ENCODE peak calls at places on chromosomes 5 and 9, in four cellular contexts. One of them, this sample, is unnamed.

GRCh38 chr9:76615149-76615548 is 149.1 kb upstream of the PCA3 start:
- DNase-seq in mammary epithelial cell: no peak
- DNase-seq in lower leg skin: no peak
- DNase-seq in cardiac muscle cell: no peak
- DNase-seq in this sample: peak

GRCh38 chr5:16819522-16820167 is 116.4 kb downstream of the MYO10 start:
- DNase-seq in mammary epithelial cell: peak
- DNase-seq in lower leg skin: no peak
- DNase-seq in cardiac muscle cell: no peak
- DNase-seq in this sample: no peak

GRCh38 chr5:138664276-138664943 is 88.8 kb upstream of the CTNNA1 start:
- DNase-seq in mammary epithelial cell: peak
- DNase-seq in lower leg skin: no peak
- DNase-seq in cardiac muscle cell: no peak
- DNase-seq in this sample: peak

GRCh38 chr9:134163374-134164196 is 779 bp downstream of the RNU6ATAC start:
- DNase-seq in mammary epithelial cell: peak
- DNase-seq in lower leg skin: peak
- DNase-seq in cardiac muscle cell: peak
- DNase-seq in this sample: peak

GRCh38 chr9:95504053-95504963 is 12.5 kb downstream of the PTCH1 start:
- DNase-seq in mammary epithelial cell: peak
- DNase-seq in lower leg skin: no peak
- DNase-seq in cardiac muscle cell: peak
- DNase-seq in this sample: peak

GRCh38 chr9:37611961-37612360 is 19.6 kb upstream of the TOMM5 start:
- DNase-seq in mammary epithelial cell: no peak
- DNase-seq in lower leg skin: no peak
- DNase-seq in cardiac muscle cell: no peak
- DNase-seq in this sample: no peak

GRCh38 chr5:14406554-14406849 is 175.1 kb upstream of the OTULINL start:
- DNase-seq in mammary epithelial cell: peak
- DNase-seq in lower leg skin: no peak
- DNase-seq in cardiac muscle cell: no peak
- DNase-seq in this sample: peak

GRCh38 chr5:1963358-1963757 is 80.6 kb upstream of the IRX4 start:
- DNase-seq in mammary epithelial cell: no peak
- DNase-seq in lower leg skin: no peak
- DNase-seq in cardiac muscle cell: no peak
- DNase-seq in this sample: no peak

GRCh38 chr5:20575515-20575914 is 587.5 kb upstream of the CDH18 start:
- DNase-seq in mammary epithelial cell: no peak
- DNase-seq in lower leg skin: no peak
- DNase-seq in cardiac muscle cell: peak
- DNase-seq in this sample: no peak

GRCh38 chr9:13410566-13411031 is 131.1 kb upstream of the MPDZ start:
- DNase-seq in mammary epithelial cell: peak
- DNase-seq in lower leg skin: no peak
- DNase-seq in cardiac muscle cell: no peak
- DNase-seq in this sample: no peak

GRCh38 chr5:168339151-168340140 is 48.0 kb downstream of the WWC1 start:
- DNase-seq in mammary epithelial cell: no peak
- DNase-seq in lower leg skin: no peak
- DNase-seq in cardiac muscle cell: no peak
- DNase-seq in this sample: no peak

GRCh38 chr9:38046669-38047300 is 22.2 kb downstream of the SHB start:
- DNase-seq in mammary epithelial cell: peak
- DNase-seq in lower leg skin: no peak
- DNase-seq in cardiac muscle cell: no peak
- DNase-seq in this sample: peak

GRCh38 chr9:27157086-27157485 is 48.1 kb downstream of the TEK start:
- DNase-seq in mammary epithelial cell: peak
- DNase-seq in lower leg skin: no peak
- DNase-seq in cardiac muscle cell: no peak
- DNase-seq in this sample: no peak

GRCh38 chr5:17187401-17187800 is 30.0 kb upstream of the BASP1 start:
- DNase-seq in mammary epithelial cell: peak
- DNase-seq in lower leg skin: no peak
- DNase-seq in cardiac muscle cell: no peak
- DNase-seq in this sample: no peak

GRCh38 chr5:93476211-93476851 is 104.7 kb downstream of the NR2F1-AS1 start:
- DNase-seq in mammary epithelial cell: no peak
- DNase-seq in lower leg skin: no peak
- DNase-seq in cardiac muscle cell: no peak
- DNase-seq in this sample: no peak

GRCh38 chr5:181173420-181174342 is 26.3 kb downstream of the OR2V2 start:
- DNase-seq in mammary epithelial cell: peak
- DNase-seq in lower leg skin: no peak
- DNase-seq in cardiac muscle cell: no peak
- DNase-seq in this sample: peak

GRCh38 chr5:65812648-65813047 is 90.6 kb downstream of the NLN start:
- DNase-seq in mammary epithelial cell: peak
- DNase-seq in lower leg skin: no peak
- DNase-seq in cardiac muscle cell: no peak
- DNase-seq in this sample: peak

GRCh38 chr5:144209421-144209820 is 38.7 kb downstream of the KCTD16 start:
- DNase-seq in mammary epithelial cell: no peak
- DNase-seq in lower leg skin: no peak
- DNase-seq in cardiac muscle cell: no peak
- DNase-seq in this sample: no peak

GRCh38 chr9:33814816-33815215 is 2.1 kb upstream of the UBE2R2 start:
- DNase-seq in mammary epithelial cell: no peak
- DNase-seq in lower leg skin: no peak
- DNase-seq in cardiac muscle cell: no peak
- DNase-seq in this sample: no peak

GRCh38 chr5:72356361-72356760 is 36.2 kb downstream of the PTCD2 start:
- DNase-seq in mammary epithelial cell: no peak
- DNase-seq in lower leg skin: no peak
- DNase-seq in cardiac muscle cell: no peak
- DNase-seq in this sample: no peak

GRCh38 chr9:21661626-21662025 is 140.8 kb upstream of the MTAP start:
- DNase-seq in mammary epithelial cell: no peak
- DNase-seq in lower leg skin: no peak
- DNase-seq in cardiac muscle cell: no peak
- DNase-seq in this sample: no peak

GRCh38 chr9:116193636-116194035 is 40.0 kb downstream of the PAPPA start:
- DNase-seq in mammary epithelial cell: peak
- DNase-seq in lower leg skin: no peak
- DNase-seq in cardiac muscle cell: no peak
- DNase-seq in this sample: no peak

GRCh38 chr5:32254987-32255900 is 57.5 kb downstream of the MTMR12 start:
- DNase-seq in mammary epithelial cell: no peak
- DNase-seq in lower leg skin: peak
- DNase-seq in cardiac muscle cell: peak
- DNase-seq in this sample: no peak

GRCh38 chr9:124342402-124342945 is 72.8 kb downstream of the PSMB7 start:
- DNase-seq in mammary epithelial cell: no peak
- DNase-seq in lower leg skin: no peak
- DNase-seq in cardiac muscle cell: no peak
- DNase-seq in this sample: no peak

GRCh38 chr9:135840107-135840506 is 67.2 kb downstream of the CAMSAP1 start:
- DNase-seq in mammary epithelial cell: no peak
- DNase-seq in lower leg skin: no peak
- DNase-seq in cardiac muscle cell: no peak
- DNase-seq in this sample: no peak

GRCh38 chr5:5795074-5795779 is 372.8 kb downstream of the ICE1 start:
- DNase-seq in mammary epithelial cell: no peak
- DNase-seq in lower leg skin: no peak
- DNase-seq in cardiac muscle cell: peak
- DNase-seq in this sample: no peak

GRCh38 chr5:115621365-115621900 is 4.4 kb downstream of the TMED7 start:
- DNase-seq in mammary epithelial cell: no peak
- DNase-seq in lower leg skin: no peak
- DNase-seq in cardiac muscle cell: no peak
- DNase-seq in this sample: no peak
- H3K4me3 ChIP-seq in mammary epithelial cell: no peak
- H3K4me3 ChIP-seq in lower leg skin: no peak
- H3K4me3 ChIP-seq in cardiac muscle cell: no peak
- H3K4me3 ChIP-seq in this sample: no peak

DNA sequence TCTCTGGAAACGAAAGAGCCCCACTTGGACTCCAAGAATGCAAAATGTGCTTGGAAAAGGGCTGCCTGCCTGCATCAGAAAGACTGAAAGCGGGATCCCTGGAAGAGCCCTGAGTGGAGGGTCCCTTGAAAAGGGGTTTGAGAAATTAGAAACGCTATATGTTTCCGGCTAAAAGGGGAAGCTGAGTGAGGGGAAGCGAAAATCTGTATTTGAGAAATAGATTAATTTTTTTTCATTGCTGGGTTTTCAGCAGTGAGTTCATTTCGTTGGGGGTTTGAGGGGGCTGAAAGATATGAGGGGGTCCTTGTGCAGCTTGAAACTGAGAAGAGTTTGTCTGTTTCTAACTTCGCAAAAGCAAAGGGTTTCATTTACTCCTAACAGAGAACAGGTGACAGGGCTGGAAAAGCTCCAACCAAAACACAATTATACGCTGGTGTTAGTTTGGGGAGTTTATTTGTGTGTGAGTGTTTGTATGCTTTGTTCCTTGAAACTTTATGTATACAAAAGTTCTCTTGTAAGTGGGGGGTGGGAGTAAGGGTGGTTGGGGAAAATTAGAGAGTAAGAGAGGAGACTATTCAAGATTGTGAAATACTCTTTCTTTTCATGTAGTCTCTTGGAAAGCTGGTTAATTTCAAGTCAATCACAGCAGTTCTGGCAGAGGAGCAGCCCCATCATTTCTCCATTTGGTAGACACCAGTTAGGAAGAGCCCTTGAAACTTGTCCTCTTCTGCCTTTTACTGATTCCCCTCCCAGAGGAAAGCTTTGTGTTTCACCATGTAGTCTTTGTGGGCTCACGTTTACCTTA is 767 bp downstream of the TNFAIP8 start:
- DNase-seq in mammary epithelial cell: no peak
- DNase-seq in lower leg skin: no peak
- DNase-seq in cardiac muscle cell: no peak
- DNase-seq in this sample: no peak
- H3K4me3 ChIP-seq in mammary epithelial cell: peak
- H3K4me3 ChIP-seq in lower leg skin: peak
- H3K4me3 ChIP-seq in cardiac muscle cell: peak
- H3K4me3 ChIP-seq in this sample: peak

DNA sequence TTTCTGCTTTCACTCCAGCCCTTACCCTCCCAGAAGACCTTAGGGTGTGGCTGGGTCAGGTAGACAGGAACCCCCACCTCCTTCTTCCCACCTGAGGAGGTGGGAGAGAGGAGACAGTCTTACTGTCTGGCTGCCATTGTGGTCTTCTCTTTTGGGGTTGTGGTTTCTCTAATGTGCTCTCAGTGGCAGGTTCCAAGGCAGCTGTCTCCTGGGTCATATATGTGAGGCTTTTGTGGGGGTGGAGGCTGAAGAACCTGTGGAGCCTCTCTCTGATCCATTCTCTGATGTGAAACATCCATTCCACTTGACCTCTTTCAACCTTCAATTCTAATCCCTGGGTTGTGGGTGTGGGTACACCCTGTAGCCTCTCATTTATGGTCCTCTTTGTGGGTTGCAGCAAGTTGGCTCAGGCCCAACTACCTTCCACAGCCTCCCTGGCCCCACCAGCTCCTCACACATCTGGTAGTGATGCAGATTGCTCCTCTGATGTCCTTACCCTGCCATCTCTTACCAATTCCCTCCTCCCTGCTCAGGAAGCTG is 118.4 kb downstream of the CEP120 start:
- DNase-seq in mammary epithelial cell: no peak
- DNase-seq in lower leg skin: no peak
- DNase-seq in cardiac muscle cell: no peak
- DNase-seq in this sample: no peak
- H3K4me3 ChIP-seq in mammary epithelial cell: no peak
- H3K4me3 ChIP-seq in lower leg skin: no peak
- H3K4me3 ChIP-seq in cardiac muscle cell: no peak
- H3K4me3 ChIP-seq in this sample: no peak

DNA sequence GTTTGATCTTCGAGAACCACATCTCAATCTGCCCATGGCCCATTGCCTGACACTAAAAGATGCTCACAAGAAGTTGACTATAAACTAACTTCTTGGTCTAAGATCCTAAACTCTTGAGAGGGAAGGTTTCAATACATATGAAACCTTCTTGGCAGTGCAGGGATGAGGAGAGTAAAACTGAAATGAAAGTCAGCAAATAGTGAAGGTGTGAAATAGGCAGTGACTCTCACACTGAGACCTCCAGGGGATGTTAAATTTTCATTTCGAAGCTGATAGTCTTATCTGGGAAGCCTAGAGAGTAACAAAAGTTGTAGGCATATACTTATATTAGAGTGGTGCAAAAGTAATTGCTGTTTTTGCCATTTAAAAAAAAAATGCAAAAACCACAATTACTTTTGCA is 974 bp upstream of the CYSTM1 start:
- DNase-seq in mammary epithelial cell: no peak
- DNase-seq in lower leg skin: no peak
- DNase-seq in cardiac muscle cell: no peak
- DNase-seq in this sample: no peak
- H3K4me3 ChIP-seq in mammary epithelial cell: no peak
- H3K4me3 ChIP-seq in lower leg skin: no peak
- H3K4me3 ChIP-seq in cardiac muscle cell: peak
- H3K4me3 ChIP-seq in this sample: no peak

GRCh38 chr5:55623789-55624188 is 88.3 kb downstream of the SLC38A9 start:
- DNase-seq in mammary epithelial cell: no peak
- DNase-seq in lower leg skin: no peak
- DNase-seq in cardiac muscle cell: no peak
- DNase-seq in this sample: no peak

GRCh38 chr5:55626805-55627204 is 85.3 kb downstream of the SLC38A9 start:
- DNase-seq in mammary epithelial cell: no peak
- DNase-seq in lower leg skin: no peak
- DNase-seq in cardiac muscle cell: no peak
- DNase-seq in this sample: no peak

GRCh38 chr5:55625603-55625875 is 86.6 kb downstream of the SLC38A9 start:
- DNase-seq in mammary epithelial cell: no peak
- DNase-seq in lower leg skin: no peak
- DNase-seq in cardiac muscle cell: no peak
- DNase-seq in this sample: no peak

GRCh38 chr5:55625913-55626312 is 86.2 kb downstream of the SLC38A9 start:
- DNase-seq in mammary epithelial cell: no peak
- DNase-seq in lower leg skin: no peak
- DNase-seq in cardiac muscle cell: no peak
- DNase-seq in this sample: no peak

DNA sequence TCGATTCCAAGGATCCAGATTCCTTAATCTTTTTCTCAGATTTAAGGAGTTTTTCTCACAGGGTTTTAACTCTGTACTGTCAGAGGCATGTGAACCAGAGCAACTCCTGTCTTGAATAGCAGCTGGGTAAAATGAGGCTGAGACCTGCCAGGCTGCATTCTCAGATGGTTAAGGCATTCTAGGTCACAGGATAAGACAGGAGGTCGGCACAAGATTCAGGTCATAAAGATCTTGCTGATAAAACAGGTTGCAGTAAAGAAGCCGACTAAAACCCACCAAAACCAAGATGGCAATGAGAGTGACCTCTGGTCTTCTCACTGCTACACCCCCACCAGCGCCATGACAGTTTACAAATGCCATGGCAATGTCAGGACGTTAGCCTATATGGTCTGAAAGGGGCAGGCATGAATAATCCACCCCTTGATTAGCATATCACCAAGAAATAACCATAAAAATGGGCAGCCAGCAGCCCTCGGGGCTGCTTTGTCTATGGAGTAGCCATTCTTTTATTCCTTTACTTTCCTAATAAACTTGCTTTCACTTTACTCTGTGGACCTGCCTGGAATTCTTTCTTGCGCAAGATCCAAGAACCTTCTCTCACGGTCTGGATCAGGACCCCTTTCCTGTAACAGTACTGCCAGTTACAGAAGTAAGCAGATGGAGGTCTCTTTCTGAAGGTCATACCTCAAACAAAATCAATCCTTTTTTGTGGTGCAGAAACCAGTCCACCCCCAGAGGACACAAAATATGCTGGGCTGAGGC is 87.1 kb downstream of the SLC38A9 start:
- DNase-seq in mammary epithelial cell: no peak
- DNase-seq in lower leg skin: no peak
- DNase-seq in cardiac muscle cell: no peak
- DNase-seq in this sample: no peak
- H3K4me3 ChIP-seq in mammary epithelial cell: no peak
- H3K4me3 ChIP-seq in lower leg skin: no peak
- H3K4me3 ChIP-seq in cardiac muscle cell: no peak
- H3K4me3 ChIP-seq in this sample: no peak

This sample was measured in hepatocyte.